ENCODE peak calls at places on chromosome 6, in eight cellular contexts. R is dermis blood vessel endothelial cell; A is AG08396; C is NCI-H524; M is Calu3; H is activated T-cell treated with anti-CD3 and anti-CD28 coated beads for 4 hours; S is activated naive CD8-positive, alpha-beta T cell treated with anti-CD3 and anti-CD28 coated beads, Interleukin-2, amount 10 ng/mL, durations not matched to agents 7 days and 5 days; X is SHP77 treated with DMSO at 0.1 percent for 48 hours. I is an unnamed sample.

GRCh38 chr6:53347250-53347920 is 1.4 kb downstream of the ELOVL5 start:
- DNase-seq in R (peak; percentile 55), A (no peak), C (peak; percentile 22), M (no peak), H (no peak), S (no peak), X (no peak), I (no peak)

GRCh38 chr6:147321260-147321659 is 117.0 kb downstream of the STXBP5 start:
- DNase-seq in R (no peak), A (no peak), C (no peak), M (no peak), H (no peak), S (no peak), X (no peak), I (no peak)

GRCh38 chr6:41092421-41093140 is 19.8 kb downstream of the NFYA start:
- DNase-seq in R (peak; percentile 61), A (peak; percentile 26), C (no peak), M (no peak), H (no peak), S (no peak), X (no peak), I (no peak)

GRCh38 chr6:11179088-11179977 is 53.1 kb downstream of the NEDD9 start:
- DNase-seq in R (peak; percentile 51), A (no peak), C (no peak), M (peak; percentile 31), H (no peak), S (no peak), X (no peak), I (no peak)

GRCh38 chr6:117956386-117956785 is 49.3 kb downstream of the SLC35F1 start:
- DNase-seq in R (no peak), A (no peak), C (no peak), M (no peak), H (no peak), S (no peak), X (no peak), I (no peak)

GRCh38 chr6:41571066-41571780 is 25.0 kb downstream of the FOXP4 start:
- DNase-seq in R (no peak), A (no peak), C (no peak), M (no peak), H (no peak), S (no peak), X (no peak), I (no peak)

GRCh38 chr6:26295691-26296555 is 69.1 kb upstream of the BTN3A2 start:
- DNase-seq in R (peak; percentile 87), A (no peak), C (no peak), M (peak; percentile 75), H (no peak), S (no peak), X (no peak), I (no peak)

GRCh38 chr6:164085086-164085485 is 670.6 kb downstream of the QKI start:
- DNase-seq in R (no peak), A (no peak), C (no peak), M (no peak), H (no peak), S (no peak), X (no peak), I (peak; percentile 45)

GRCh38 chr6:127198549-127198948 is 68.1 kb upstream of the RNF146 start:
- DNase-seq in R (no peak), A (no peak), C (no peak), M (no peak), H (no peak), S (no peak), X (no peak), I (no peak)

GRCh38 chr6:26537846-26538571 is at the start of gene HMGN4:
- DNase-seq in R (peak; percentile 92), A (peak; percentile 79), C (peak; percentile 80), M (peak; percentile 85), H (peak; percentile 80), S (peak; percentile 78), X (peak; percentile 91), I (peak; percentile 85)

GRCh38 chr6:137258170-137258569 is 39.0 kb upstream of the IFNGR1 start:
- DNase-seq in R (no peak), A (no peak), C (no peak), M (no peak), H (no peak), S (no peak), X (no peak), I (no peak)

GRCh38 chr6:105452376-105452775 is 49.5 kb upstream of the PREP start:
- DNase-seq in R (no peak), A (no peak), C (no peak), M (no peak), H (no peak), S (no peak), X (no peak), I (no peak)

GRCh38 chr6:82067021-82067420 is 180.5 kb downstream of the IBTK start:
- DNase-seq in R (peak; percentile 14), A (no peak), C (no peak), M (no peak), H (no peak), S (no peak), X (no peak), I (no peak)

GRCh38 chr6:6885521-6886088 is 222.2 kb upstream of the RREB1 start:
- DNase-seq in R (no peak), A (no peak), C (no peak), M (no peak), H (no peak), S (no peak), X (peak; percentile 81), I (peak; percentile 63)

GRCh38 chr6:28583463-28583862 is 57.8 kb downstream of the GPX5 start:
- DNase-seq in R (no peak), A (no peak), C (no peak), M (no peak), H (no peak), S (no peak), X (no peak), I (no peak)

GRCh38 chr6:41058783-41059181 is 5.8 kb downstream of the APOBEC2 start:
- DNase-seq in R (no peak), A (no peak), C (no peak), M (no peak), H (no peak), S (no peak), X (no peak), I (no peak)

GRCh38 chr6:6772751-6773150 is 184.2 kb downstream of the LY86 start:
- DNase-seq in R (no peak), A (no peak), C (peak; percentile 20), M (no peak), H (no peak), S (no peak), X (no peak), I (no peak)

GRCh38 chr6:161917645-161918044 is 643.8 kb upstream of the AGPAT4 start:
- DNase-seq in R (peak; percentile 7), A (no peak), C (no peak), M (no peak), H (no peak), S (no peak), X (peak; percentile 21), I (no peak)

GRCh38 chr6:50272611-50273010 is 222.9 kb upstream of the DEFB112 start:
- DNase-seq in R (no peak), A (no peak), C (no peak), M (no peak), H (no peak), S (no peak), X (no peak), I (no peak)

GRCh38 chr6:11035961-11036360 is 8.1 kb downstream of the ELOVL2 start:
- DNase-seq in R (no peak), A (no peak), C (no peak), M (no peak), H (no peak), S (no peak), X (no peak), I (no peak)

GRCh38 chr6:106026748-106027147 is 59.4 kb upstream of the PRDM1 start:
- DNase-seq in R (no peak), A (no peak), C (no peak), M (no peak), H (no peak), S (no peak), X (no peak), I (no peak)

GRCh38 chr6:21748343-21749063 is 155.0 kb downstream of the SOX4 start:
- DNase-seq in R (no peak), A (no peak), C (peak; percentile 80), M (peak; percentile 46), H (no peak), S (no peak), X (peak; percentile 44), I (no peak)

GRCh38 chr6:137240168-137240567 is 21.0 kb upstream of the IFNGR1 start:
- DNase-seq in R (no peak), A (no peak), C (no peak), M (no peak), H (no peak), S (no peak), X (no peak), I (peak; percentile 56)

GRCh38 chr6:15283986-15284361 is 38.1 kb downstream of the JARID2 start:
- DNase-seq in R (no peak), A (no peak), C (no peak), M (no peak), H (no peak), S (no peak), X (no peak), I (no peak)

GRCh38 chr6:31769684-31770371 is 7.3 kb downstream of the VWA7 start:
- DNase-seq in R (peak; percentile 84), A (peak; percentile 83), C (no peak), M (peak; percentile 99), H (peak; percentile 69), S (peak; percentile 86), X (no peak), I (peak; percentile 57)

GRCh38 chr6:130995783-130996447 is 67.1 kb downstream of the EPB41L2 start:
- DNase-seq in R (no peak), A (no peak), C (no peak), M (no peak), H (no peak), S (no peak), X (no peak), I (no peak)

GRCh38 chr6:36290668-36291620 is 21.1 kb downstream of the PNPLA1 start:
- DNase-seq in R (peak; percentile 48), A (no peak), C (no peak), M (peak; percentile 55), H (no peak), S (no peak), X (no peak), I (no peak)

GRCh38 chr6:50030777-50031562 is 9.2 kb upstream of the DEFB110 start:
- DNase-seq in R (no peak), A (no peak), C (peak; percentile 0), M (no peak), H (no peak), S (no peak), X (peak; percentile 65), I (no peak)

I was measured in left cardiac atrium.